ENCODE peak calls at places on chromosome 22, in eight cellular contexts. T is spleen, G is breast epithelium, F is K562, Z is suprapubic skin, A is upper lobe of left lung, Y is HCT116, P is sigmoid colon. W is an unnamed sample.

GRCh38 chr22:17131686-17132085 is 10.5 kb upstream of the TMEM121B start:
- DNase-seq in P (peak), A (no peak), Y (no peak), T (peak), G (no peak), F (no peak), Z (no peak), W (no peak)

GRCh38 chr22:40235418-40235817 is 57.7 kb downstream of the TNRC6B start:
- DNase-seq in T (no peak), A (no peak), Z (no peak), F (no peak), P (no peak), Y (no peak), G (no peak), W (no peak)

GRCh38 chr22:39994566-39995345 is at the start of gene FAM83F:
- DNase-seq in T (peak), G (no peak), A (peak), Y (peak), P (no peak), F (peak), Z (no peak), W (no peak)

GRCh38 chr22:36359172-36359973 is 28.4 kb downstream of the MYH9 start:
- DNase-seq in A (no peak), F (no peak), G (no peak), T (no peak), Z (no peak), P (no peak), Y (no peak), W (peak)

GRCh38 chr22:21937821-21938070 is 14.9 kb downstream of the PPM1F start:
- DNase-seq in P (no peak), F (no peak), T (no peak), A (no peak), Y (no peak), Z (no peak), G (no peak), W (no peak)

GRCh38 chr22:39306456-39307361 is 12.7 kb downstream of the RPL3 start:
- DNase-seq in P (no peak), T (peak), Y (no peak), F (peak), A (no peak), Z (no peak), G (no peak), W (no peak)

GRCh38 chr22:39518996-39519680 is 1.2 kb upstream of the ATF4 start:
- DNase-seq in T (no peak), G (no peak), Y (no peak), Z (no peak), P (no peak), F (no peak), A (no peak), W (peak)

GRCh38 chr22:50573491-50574382 is 4.5 kb downstream of the CPT1B start:
- DNase-seq in Z (no peak), T (no peak), G (no peak), F (no peak), A (peak), Y (no peak), P (no peak), W (no peak)

GRCh38 chr22:43440103-43440387 is 28.2 kb downstream of the MPPED1 start:
- DNase-seq in A (no peak), T (no peak), F (no peak), P (no peak), Y (no peak), G (peak), Z (no peak), W (no peak)

GRCh38 chr22:37985050-37985585 is 763 bp upstream of the SOX10 start:
- DNase-seq in F (no peak), A (no peak), P (no peak), G (no peak), Y (no peak), T (no peak), Z (no peak), W (no peak)

GRCh38 chr22:17773606-17774205 is 563 bp downstream of the BID start:
- DNase-seq in Z (no peak), P (peak), T (peak), G (no peak), A (peak), Y (no peak), F (peak), W (no peak)

GRCh38 chr22:17917490-17917983 is 106.8 kb downstream of the MICAL3 start:
- DNase-seq in Y (no peak), P (peak), Z (peak), F (peak), G (no peak), A (peak), T (peak), W (no peak)

GRCh38 chr22:37105990-37106389 is 3.5 kb downstream of the TMPRSS6 start:
- DNase-seq in Y (no peak), G (no peak), Z (no peak), A (no peak), F (no peak), T (no peak), P (no peak), W (no peak)

GRCh38 chr22:17576475-17576874 is 13.2 kb downstream of the SLC25A18 start:
- DNase-seq in P (no peak), Y (no peak), T (no peak), G (no peak), A (no peak), F (no peak), Z (no peak), W (no peak)

GRCh38 chr22:37492428-37493344 is 6.5 kb upstream of the MFNG start:
- DNase-seq in Y (no peak), Z (no peak), A (peak), G (no peak), F (peak), P (no peak), T (no peak), W (peak)

GRCh38 chr22:50675553-50676199 is 3.1 kb downstream of the SHANK3 start:
- DNase-seq in A (no peak), Z (no peak), F (peak), T (no peak), P (no peak), Y (no peak), G (no peak), W (no peak)

GRCh38 chr22:38824587-38824986 is 19.2 kb downstream of the NPTXR start:
- DNase-seq in Y (no peak), G (no peak), A (no peak), Z (no peak), T (no peak), F (peak), P (peak), W (peak)

GRCh38 chr22:37267128-37267587 is 15.2 kb upstream of the CYTH4 start:
- DNase-seq in G (no peak), F (peak), P (no peak), T (peak), A (peak), Z (no peak), Y (no peak), W (no peak)

GRCh38 chr22:37818397-37819099 is 4.6 kb upstream of the GALR3 start:
- DNase-seq in G (peak), Y (no peak), F (no peak), A (peak), P (peak), Z (no peak), T (peak), W (no peak)

GRCh38 chr22:29393019-29393608 is 4.7 kb upstream of the AP1B1 start:
- DNase-seq in A (no peak), F (no peak), Y (no peak), T (no peak), P (no peak), Z (peak), G (no peak), W (peak)

GRCh38 chr22:42439021-42439420 is 6.8 kb upstream of the NFAM1 start:
- DNase-seq in G (no peak), T (no peak), Y (no peak), Z (no peak), A (no peak), P (no peak), F (no peak), W (no peak)

GRCh38 chr22:44158766-44159165 is 22.0 kb upstream of the PARVG start:
- DNase-seq in F (no peak), Y (no peak), Z (no peak), P (no peak), G (no peak), T (peak), A (no peak), W (no peak)

GRCh38 chr22:37931893-37932389 is 21.5 kb downstream of the C22orf23 start:
- DNase-seq in Y (no peak), A (no peak), G (no peak), P (no peak), Z (no peak), F (no peak), T (no peak), W (no peak)

GRCh38 chr22:30014244-30014643 is 66.0 kb upstream of the HORMAD2 start:
- DNase-seq in Y (no peak), A (no peak), F (no peak), G (no peak), P (no peak), Z (no peak), T (no peak), W (no peak)

GRCh38 chr22:36935694-36936093 is 22.3 kb downstream of the CSF2RB start:
- DNase-seq in G (no peak), Z (peak), A (no peak), T (no peak), F (no peak), P (no peak), Y (no peak), W (no peak)

GRCh38 chr22:39183991-39184585 is 31.6 kb upstream of the CBX7 start:
- DNase-seq in T (peak), F (peak), G (no peak), P (no peak), Y (peak), Z (peak), A (peak), W (no peak)

GRCh38 chr22:18101536-18101935 is 9.1 kb upstream of the TUBA8 start:
- DNase-seq in P (no peak), G (no peak), Y (no peak), Z (no peak), F (no peak), T (peak), A (no peak), W (peak)

GRCh38 chr22:43388420-43388851 is 23.4 kb upstream of the MPPED1 start:
- DNase-seq in T (peak), P (peak), Z (peak), F (peak), A (peak), Y (peak), G (peak), W (peak)

GRCh38 chr22:37601540-37602442 is 6.8 kb upstream of the GGA1 start:
- DNase-seq in Z (no peak), G (peak), T (no peak), Y (peak), P (no peak), A (no peak), F (no peak), W (no peak)

GRCh38 chr22:37174964-37175363 is 13.1 kb downstream of the C1QTNF6 start:
- DNase-seq in F (no peak), A (no peak), Z (no peak), Y (no peak), T (no peak), G (no peak), P (no peak), W (no peak)

GRCh38 chr22:28917747-28918543 is 34.6 kb downstream of the ZNRF3 start:
- DNase-seq in P (peak), A (no peak), T (no peak), G (no peak), F (no peak), Z (no peak), Y (peak), W (no peak)

GRCh38 chr22:43129426-43130425 is 13.5 kb downstream of the MCAT start:
- DNase-seq in Y (no peak), Z (no peak), A (no peak), F (no peak), P (no peak), G (no peak), T (no peak), W (peak)

GRCh38 chr22:39472570-39473556 is 16.1 kb downstream of the MGAT3 start:
- DNase-seq in Z (no peak), A (no peak), T (no peak), F (peak), Y (no peak), G (no peak), P (no peak), W (no peak)

GRCh38 chr22:39502789-39503464 is 837 bp downstream of the MIEF1 start:
- DNase-seq in G (no peak), P (no peak), A (no peak), T (no peak), Z (no peak), Y (no peak), F (no peak), W (peak)

GRCh38 chr22:38973289-38974169 is 8.6 kb upstream of the APOBEC3B start:
- DNase-seq in F (peak), A (no peak), T (peak), Z (no peak), Y (no peak), G (no peak), P (no peak), W (no peak)

GRCh38 chr22:37317698-37318210 is 35.4 kb downstream of the CYTH4 start:
- DNase-seq in G (no peak), F (no peak), A (no peak), Y (no peak), Z (no peak), P (no peak), T (no peak), W (no peak)

GRCh38 chr22:36253523-36254490 is 874 bp downstream of the APOL1 start:
- DNase-seq in F (no peak), A (no peak), Y (no peak), G (peak), T (no peak), P (peak), Z (no peak), W (no peak)

GRCh38 chr22:48238966-48239365 is 1476.5 kb downstream of the TBC1D22A start:
- DNase-seq in Y (no peak), A (no peak), T (peak), F (no peak), Z (peak), G (no peak), P (no peak), W (no peak)

GRCh38 chr22:32917577-32918375 is 116.3 kb downstream of the TIMP3 start:
- DNase-seq in Y (no peak), F (no peak), G (no peak), A (peak), P (no peak), Z (no peak), T (no peak), W (no peak)

GRCh38 chr22:32918741-32919140 is 117.2 kb downstream of the TIMP3 start:
- DNase-seq in G (no peak), T (no peak), Y (no peak), F (no peak), A (no peak), Z (no peak), P (no peak), W (no peak)

GRCh38 chr22:32919629-32920028 is 118.1 kb downstream of the TIMP3 start:
- DNase-seq in T (no peak), F (no peak), Y (no peak), A (no peak), P (no peak), Z (no peak), G (no peak), W (no peak)

GRCh38 chr22:32920032-32920628 is 118.6 kb downstream of the TIMP3 start:
- DNase-seq in T (no peak), F (no peak), Z (peak), A (no peak), Y (no peak), P (peak), G (no peak), W (peak)

GRCh38 chr22:32920734-32921133 is 119.2 kb downstream of the TIMP3 start:
- DNase-seq in G (no peak), F (no peak), Y (no peak), A (no peak), T (no peak), P (no peak), Z (no peak), W (no peak)
- TF ChIP-seq CTCF in G (no peak), F (no peak), Y (no peak), A (no peak), T (no peak), P (no peak), Z (no peak), W (no peak)

GRCh38 chr22:45934168-45934564 is 42.8 kb downstream of the WNT7B start:
- DNase-seq in P (no peak), A (peak), G (no peak), F (no peak), T (no peak), Y (no peak), Z (no peak), W (no peak)

GRCh38 chr22:45932066-45932465 is 44.9 kb downstream of the WNT7B start:
- DNase-seq in F (no peak), G (no peak), T (no peak), A (no peak), Y (no peak), Z (no peak), P (no peak), W (no peak)

GRCh38 chr22:45933503-45934167 is 43.3 kb downstream of the WNT7B start:
- DNase-seq in P (no peak), Z (no peak), G (no peak), Y (no peak), F (no peak), A (peak), T (no peak), W (no peak)

GRCh38 chr22:45935573-45935972 is 41.4 kb downstream of the WNT7B start:
- DNase-seq in A (no peak), Z (no peak), F (no peak), T (no peak), P (no peak), G (no peak), Y (no peak), W (no peak)

DNA sequence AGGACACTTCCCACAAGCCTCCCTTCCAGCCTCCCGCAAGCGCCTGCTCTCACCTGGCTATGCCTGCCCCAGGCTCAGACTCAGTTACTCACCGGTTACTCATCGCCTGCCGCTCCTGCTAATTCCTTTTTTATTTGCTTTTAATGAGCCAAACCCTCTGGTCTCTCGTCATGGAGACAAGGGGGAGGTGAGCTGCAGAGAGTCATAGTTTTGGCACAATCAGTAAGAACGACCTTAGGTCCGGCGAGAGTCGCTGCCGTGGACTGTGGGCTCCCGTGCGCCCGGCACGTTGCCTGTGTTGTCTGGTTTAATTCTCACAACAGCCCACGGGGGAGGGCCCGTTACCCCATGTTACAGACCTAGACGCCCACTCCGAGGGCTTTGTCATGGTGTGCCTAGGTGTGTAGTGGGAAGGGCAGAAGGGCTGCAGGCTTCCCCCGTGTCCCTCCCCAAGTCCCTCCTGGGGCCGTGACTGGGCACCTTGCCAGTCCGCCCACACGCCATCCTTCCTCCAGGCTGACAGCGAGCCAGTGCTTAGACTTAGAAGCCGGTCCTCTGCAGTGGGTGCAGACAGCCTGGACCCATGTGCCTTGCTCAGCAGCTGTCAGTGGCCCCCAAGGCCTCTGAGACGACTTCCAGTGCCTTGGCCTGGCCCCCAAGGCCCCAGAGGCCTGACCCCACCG is 42.2 kb downstream of the WNT7B start:
- DNase-seq in Z (no peak), A (peak), G (peak), P (no peak), T (no peak), Y (peak), F (no peak), W (no peak)
- TF ChIP-seq POLR2AphosphoS5 in Z (no peak), A (no peak), G (no peak), P (no peak), T (no peak), Y (peak), F (no peak), W (no peak)

DNA sequence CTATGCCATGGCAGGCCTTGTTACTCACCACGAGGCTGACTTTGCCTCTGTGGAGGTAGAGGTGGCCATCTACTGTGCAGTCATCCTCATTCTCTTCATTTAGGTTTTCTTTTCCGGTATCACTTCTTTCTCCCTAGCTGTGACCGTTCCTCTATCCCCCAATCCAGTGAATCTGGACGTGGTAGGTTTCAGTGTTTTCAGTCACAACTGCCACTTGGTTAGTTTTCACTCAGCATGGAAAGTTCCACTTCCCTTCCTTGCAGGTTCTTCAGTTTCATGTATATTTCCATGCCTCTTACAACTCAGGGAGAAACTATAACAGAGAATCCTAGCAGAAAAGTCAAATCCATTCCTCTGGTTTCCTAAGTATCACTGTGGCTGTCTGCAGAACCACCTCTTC is 1.9 kb downstream of the HPS4 start:
- DNase-seq in Y (no peak), G (no peak), A (no peak), F (no peak), P (no peak), Z (no peak), T (no peak), W (no peak)
- H3K4me3 ChIP-seq in Y (no peak), G (no peak), A (no peak), F (peak), P (no peak), Z (peak), T (no peak), W (no peak)

GRCh38 chr22:31584804-31585160 is 77.2 kb downstream of the PISD start:
- DNase-seq in F (no peak), G (no peak), A (no peak), Y (no peak), T (no peak), P (no peak), Z (no peak), W (no peak)
- TF ChIP-seq CTCF in F (no peak), G (no peak), A (no peak), Y (no peak), T (no peak), P (no peak), Z (no peak), W (no peak)

DNA sequence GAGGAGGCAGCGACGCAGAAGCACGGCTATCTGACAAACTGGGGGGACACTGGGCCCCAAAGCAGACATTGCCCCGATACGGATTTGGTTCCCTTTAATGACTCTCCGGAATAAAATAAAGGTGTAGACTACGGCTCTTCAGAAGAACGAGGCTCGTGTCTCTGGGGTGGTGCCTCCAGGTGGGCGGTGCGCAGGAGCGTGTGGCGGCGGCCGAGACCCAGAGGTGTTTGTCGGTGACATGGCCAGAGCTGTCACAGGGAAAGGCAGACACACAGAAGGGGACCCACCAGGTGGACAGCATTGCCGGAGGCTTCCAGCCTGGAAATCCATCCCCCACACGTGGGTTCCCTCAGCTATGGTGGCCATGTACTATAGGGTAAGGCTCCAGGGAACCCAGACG is 366.0 kb downstream of the BRD1 start:
- DNase-seq in Z (no peak), T (no peak), A (peak), G (no peak), Y (no peak), F (no peak), P (no peak), W (no peak)
- TF ChIP-seq POLR2AphosphoS5 in Z (no peak), T (no peak), A (no peak), G (no peak), Y (no peak), F (no peak), P (no peak), W (no peak)

GRCh38 chr22:27088026-27088425 is 430.6 kb downstream of the MIAT start:
- DNase-seq in F (no peak), P (no peak), A (no peak), Y (no peak), Z (no peak), G (no peak), T (no peak), W (no peak)
- H3K4me3 ChIP-seq in F (no peak), P (no peak), A (no peak), Y (no peak), Z (no peak), G (no peak), T (no peak), W (no peak)

GRCh38 chr22:24106385-24107381 is 74.6 kb upstream of the SUSD2 start:
- DNase-seq in Y (no peak), A (no peak), G (no peak), P (no peak), T (no peak), F (no peak), Z (no peak), W (no peak)

GRCh38 chr22:24109649-24110048 is 71.6 kb upstream of the SUSD2 start:
- DNase-seq in G (no peak), T (no peak), A (no peak), F (no peak), Y (no peak), Z (no peak), P (no peak), W (no peak)

GRCh38 chr22:24108073-24108472 is 73.2 kb upstream of the SUSD2 start:
- DNase-seq in T (no peak), G (no peak), A (no peak), P (no peak), F (no peak), Z (no peak), Y (no peak), W (no peak)

GRCh38 chr22:24105661-24106060 is 75.6 kb upstream of the SUSD2 start:
- DNase-seq in Z (no peak), A (no peak), G (no peak), F (no peak), T (no peak), Y (no peak), P (no peak), W (no peak)

GRCh38 chr22:24107668-24108067 is 73.6 kb upstream of the SUSD2 start:
- DNase-seq in T (no peak), Y (no peak), P (peak), G (peak), F (no peak), A (no peak), Z (peak), W (no peak)
- TF ChIP-seq CTCF in T (no peak), Y (no peak), P (peak), G (no peak), F (no peak), A (no peak), Z (no peak), W (no peak)